ENCODE peak calls at places on chromosome 15, in nine cellular contexts. K, A, F, I, L, B, E, G and V are unnamed samples.

GRCh38 chr15:69999392-70000085 is 98.2 kb downstream of the TLE3 start:
- DNase-seq in B (no peak), A (no peak), I (no peak), K (no peak), E (no peak), F (no peak), G (no peak), L (peak), V (no peak)

GRCh38 chr15:40968290-40969085 is 15.2 kb downstream of the CHAC1 start:
- DNase-seq in B (no peak), G (no peak), K (peak), I (no peak), F (no peak), A (no peak), L (no peak), E (no peak), V (no peak)

GRCh38 chr15:70378126-70379031 is 280.7 kb upstream of the TLE3 start:
- DNase-seq in F (no peak), A (no peak), K (peak), L (no peak), E (no peak), B (no peak), G (no peak), I (no peak), V (no peak)

GRCh38 chr15:59999064-59999377 is 5.1 kb upstream of the FOXB1 start:
- DNase-seq in L (peak), E (no peak), F (no peak), G (no peak), A (no peak), K (peak), I (no peak), B (no peak), V (no peak)

GRCh38 chr15:42511010-42511396 is 15.6 kb downstream of the SNAP23 start:
- DNase-seq in E (no peak), A (no peak), F (peak), G (no peak), B (peak), I (peak), L (no peak), K (no peak), V (no peak)

GRCh38 chr15:78598348-78598747 is 22.4 kb downstream of the CHRNA3 start:
- DNase-seq in F (no peak), K (no peak), L (no peak), B (no peak), A (no peak), E (no peak), G (no peak), I (no peak), V (no peak)

GRCh38 chr15:95864467-95864886 is 466.0 kb upstream of the NR2F2 start:
- DNase-seq in K (no peak), A (no peak), B (no peak), I (no peak), E (no peak), L (no peak), F (no peak), G (no peak), V (no peak)

GRCh38 chr15:59632714-59633113 is 21.1 kb downstream of the GCNT3 start:
- DNase-seq in I (peak), F (peak), E (no peak), B (peak), G (no peak), K (peak), A (no peak), L (peak), V (no peak)

GRCh38 chr15:69535101-69535638 is 82.6 kb downstream of the RPLP1 start:
- DNase-seq in I (peak), B (peak), E (no peak), K (no peak), F (peak), A (no peak), L (peak), G (no peak), V (no peak)

GRCh38 chr15:29990035-29990434 is 92.7 kb upstream of the GOLGA8J start:
- DNase-seq in I (no peak), F (no peak), A (no peak), L (no peak), G (no peak), E (no peak), K (no peak), B (no peak), V (no peak)

GRCh38 chr15:66936115-66936863 is 129.1 kb upstream of the SMAD3 start:
- DNase-seq in G (no peak), A (no peak), B (peak), L (peak), F (peak), E (peak), I (peak), K (no peak), V (no peak)

GRCh38 chr15:31497838-31498237 is 171.2 kb downstream of the KLF13 start:
- DNase-seq in G (no peak), F (no peak), K (no peak), B (no peak), A (no peak), L (no peak), E (no peak), I (no peak), V (no peak)

GRCh38 chr15:63463030-63463429 is 41.4 kb upstream of the USP3 start:
- DNase-seq in L (no peak), G (no peak), B (no peak), E (no peak), I (no peak), K (no peak), A (no peak), F (no peak), V (no peak)

GRCh38 chr15:88899251-88899650 is 3.9 kb upstream of the HAPLN3 start:
- DNase-seq in L (no peak), I (no peak), E (no peak), F (no peak), B (no peak), K (no peak), G (no peak), A (no peak), V (no peak)

GRCh38 chr15:28978661-28979060 is 92.9 kb downstream of the APBA2 start:
- DNase-seq in L (no peak), A (no peak), B (no peak), K (no peak), G (no peak), I (no peak), F (no peak), E (no peak), V (no peak)

GRCh38 chr15:42890161-42890913 is 30.2 kb downstream of the TTBK2 start:
- DNase-seq in L (peak), F (peak), A (no peak), K (peak), G (no peak), I (peak), E (no peak), B (peak), V (no peak)

DNA sequence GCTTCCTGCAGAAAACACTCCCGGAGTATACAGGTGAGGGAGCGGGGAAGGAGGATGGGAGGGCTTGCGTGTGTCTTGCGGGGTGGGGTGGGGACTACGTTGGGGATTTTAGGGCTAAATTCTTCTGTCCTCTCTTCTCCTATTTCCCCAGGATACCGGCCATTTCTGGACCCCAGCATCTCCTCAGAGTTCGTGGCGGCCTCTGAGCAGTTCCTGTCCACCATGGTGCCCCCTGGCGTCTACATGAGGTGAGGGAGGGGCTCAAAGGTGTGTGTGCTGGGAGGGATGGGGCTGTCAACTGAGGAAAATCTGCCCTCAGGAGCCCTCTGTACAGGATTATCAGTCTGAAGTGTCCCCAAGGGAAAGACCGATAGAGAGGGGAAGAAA is 6.6 kb downstream of the DUOX1 start:
- DNase-seq in E (no peak), K (peak), I (no peak), B (no peak), L (peak), F (no peak), G (no peak), A (peak), V (no peak)
- TF ChIP-seq CTCF in E (no peak), K (peak), I (no peak), B (no peak), L (no peak), F (peak), G (no peak), A (peak), V (peak)

DNA sequence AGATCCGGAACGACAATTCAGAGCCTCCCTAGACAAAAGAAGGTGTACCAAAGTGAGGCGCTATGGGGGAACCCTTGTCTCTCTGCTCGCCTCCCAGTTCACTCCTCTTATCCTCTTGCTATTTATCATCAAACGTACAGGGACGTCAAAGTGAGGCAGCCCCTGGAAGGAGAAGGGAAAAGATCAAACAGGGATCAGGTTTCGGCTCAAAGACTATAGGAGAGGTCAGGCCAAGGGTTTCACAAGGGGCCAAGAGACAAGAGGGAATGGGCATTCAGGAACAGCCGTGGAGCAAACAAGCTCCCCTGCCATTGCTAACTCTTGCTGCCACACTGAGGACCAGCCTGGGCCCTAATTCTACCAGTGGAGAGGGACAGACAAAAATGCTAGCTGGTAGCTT is 168.6 kb downstream of the GREM1 start:
- DNase-seq in B (no peak), A (no peak), I (no peak), K (peak), F (no peak), E (no peak), G (no peak), L (no peak), V (no peak)
- H3K4me3 ChIP-seq in B (no peak), A (no peak), I (no peak), K (no peak), F (no peak), E (no peak), G (no peak), L (no peak), V (no peak)

DNA sequence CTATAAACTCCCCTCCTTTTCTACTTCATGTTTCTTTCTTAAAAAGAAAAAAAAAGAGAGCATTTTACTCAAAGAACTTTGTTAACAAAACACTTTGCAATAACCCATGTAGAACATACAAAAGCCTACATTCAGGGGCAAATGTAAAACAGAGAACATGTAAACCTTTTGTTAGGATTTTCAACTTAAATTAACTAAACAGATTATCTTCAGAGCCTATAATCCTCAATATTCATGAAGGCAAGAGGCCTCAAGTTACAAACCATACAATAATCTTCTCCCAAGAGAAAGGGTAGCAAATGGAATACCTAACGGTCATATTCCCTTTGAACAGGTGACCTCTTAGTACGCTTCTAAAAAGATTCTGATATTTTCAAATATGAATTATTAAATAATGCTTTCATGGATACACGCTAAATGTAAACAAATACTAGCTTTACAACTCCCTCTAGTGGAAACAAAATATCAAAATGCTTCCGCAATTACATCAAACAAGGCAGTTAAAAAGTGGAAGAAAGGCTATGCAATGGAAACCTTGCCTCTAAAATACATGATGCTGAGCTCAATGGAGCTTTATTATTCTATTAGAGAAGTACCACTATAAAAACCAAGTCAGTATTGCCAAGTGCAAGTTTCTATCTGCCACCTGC is 9.9 kb downstream of the CEP152 start:
- DNase-seq in B (peak), I (peak), G (no peak), F (peak), E (no peak), L (peak), A (peak), K (peak), V (no peak)
- TF ChIP-seq CTCF in B (peak), I (peak), G (no peak), F (peak), E (peak), L (peak), A (peak), K (no peak), V (peak)

DNA sequence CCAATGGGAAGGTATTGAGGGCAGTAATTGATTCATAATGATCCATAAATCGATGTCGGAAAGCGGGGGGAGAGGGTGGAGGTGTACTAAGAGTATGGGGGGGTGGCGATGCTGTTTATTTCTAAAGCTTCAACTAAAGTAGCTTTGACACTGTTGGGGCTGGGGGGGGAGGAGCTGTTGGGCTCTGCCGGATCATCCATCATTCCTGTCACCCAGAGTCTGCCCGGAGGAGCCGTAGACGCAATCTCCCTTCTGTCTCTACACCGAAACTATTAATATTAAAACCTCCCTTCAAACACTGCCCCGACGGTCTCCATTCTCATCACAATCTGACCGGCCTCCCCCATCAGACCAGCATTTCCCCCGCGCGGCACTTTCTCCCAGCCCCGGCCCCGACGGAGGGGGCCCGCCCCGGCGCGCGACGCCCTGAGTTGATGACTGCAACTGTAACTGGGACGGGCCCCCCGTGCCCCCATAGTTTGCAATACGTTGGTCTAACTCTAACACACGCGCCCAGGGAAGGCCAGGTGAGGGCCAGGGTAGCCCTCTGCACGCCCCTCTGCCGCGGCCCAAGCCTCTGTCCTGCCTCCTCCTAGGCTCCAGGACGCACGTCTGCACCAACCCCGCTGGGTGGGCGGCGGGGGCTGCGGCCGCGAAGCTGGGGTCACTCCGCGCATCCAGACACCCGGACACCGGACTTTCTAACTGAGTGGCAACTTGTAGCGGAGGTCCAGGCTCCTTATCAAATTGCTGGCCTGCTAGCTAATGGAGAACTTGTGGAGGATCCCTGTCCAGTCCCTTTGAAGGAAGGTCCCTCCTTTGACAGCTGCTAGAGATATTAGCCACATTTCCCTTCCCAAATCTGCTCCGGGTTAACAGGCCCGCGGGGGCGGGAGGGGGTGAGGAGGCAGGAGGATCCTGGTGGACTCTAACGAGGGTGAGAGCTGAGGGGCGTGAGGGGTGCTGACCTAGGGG is 212.0 kb downstream of the MEIS2 start:
- DNase-seq in K (no peak), A (no peak), B (no peak), F (peak), E (peak), I (peak), G (peak), L (peak), V (no peak)
- H3K4me3 ChIP-seq in K (peak), A (no peak), B (peak), F (peak), E (no peak), I (peak), G (no peak), L (peak), V (no peak)

GRCh38 chr15:33069161-33069560 is 125.4 kb downstream of the FMN1 start:
- DNase-seq in L (no peak), G (no peak), I (no peak), A (no peak), K (no peak), B (no peak), F (no peak), E (no peak), V (no peak)

GRCh38 chr15:33071451-33071850 is 123.1 kb downstream of the FMN1 start:
- DNase-seq in G (no peak), K (no peak), B (no peak), I (no peak), F (no peak), L (no peak), E (no peak), A (no peak), V (no peak)

GRCh38 chr15:33076937-33077336 is 117.6 kb downstream of the FMN1 start:
- DNase-seq in G (no peak), I (no peak), A (no peak), B (no peak), E (no peak), L (no peak), K (no peak), F (no peak), V (no peak)

DNA sequence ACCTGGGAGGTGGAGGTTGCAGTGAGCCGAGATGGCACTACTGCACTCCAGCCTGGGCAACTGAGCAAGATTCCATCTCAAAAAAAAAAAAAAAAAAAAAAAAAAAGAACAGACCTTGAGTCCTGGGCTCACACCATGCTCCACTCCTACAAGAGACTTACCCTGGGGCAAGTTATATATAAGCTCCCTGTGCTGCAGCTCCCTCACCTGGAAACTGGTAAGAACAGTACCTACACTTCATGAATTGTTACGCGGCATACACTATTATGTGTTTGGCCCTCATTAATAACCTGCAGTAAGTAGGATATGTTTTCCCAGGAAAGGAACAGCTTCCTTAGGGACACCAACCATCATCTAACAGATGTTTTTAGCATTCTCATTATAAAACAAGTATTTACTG is 119.6 kb downstream of the FMN1 start:
- DNase-seq in K (peak), G (no peak), F (no peak), A (peak), I (no peak), B (no peak), L (no peak), E (no peak), V (no peak)
- TF ChIP-seq CTCF in K (peak), G (no peak), F (no peak), A (no peak), I (no peak), B (no peak), L (peak), E (no peak), V (no peak)

GRCh38 chr15:90885432-90886290 is 1.4 kb downstream of the FES start:
- DNase-seq in A (peak), L (peak), I (peak), B (peak), F (peak), E (peak), K (peak), G (peak), V (peak)
- H3K4me3 ChIP-seq in A (no peak), L (peak), I (no peak), B (no peak), F (no peak), E (no peak), K (no peak), G (no peak), V (no peak)

GRCh38 chr15:74134387-74135027 is 4.1 kb downstream of the ISLR2 start:
- DNase-seq in B (peak), L (peak), K (peak), E (peak), I (no peak), A (no peak), G (peak), F (no peak), V (no peak)
- TF ChIP-seq CTCF in B (peak), L (peak), K (peak), E (peak), I (peak), A (peak), G (peak), F (peak), V (peak)